ENCODE peak calls at places on chromosomes 5 and 9, in six cellular contexts. C is AG04450, V is choroid plexus epithelial cell, U is A549, N is MM.1S, E is glutamatergic neuron. Z is an unnamed sample.

GRCh38 chr5:171149772-171150171 is 159.3 kb upstream of the TLX3 start:
- DNase-seq in N (peak; percentile 60), E (no peak), U (no peak), C (no peak), V (no peak), Z (no peak)

GRCh38 chr5:158380661-158381060 is 521.7 kb upstream of the CLINT1 start:
- DNase-seq in C (no peak), E (no peak), V (no peak), N (no peak), U (no peak), Z (no peak)

GRCh38 chr5:95821110-95822021 is 1.2 kb downstream of the GLRX start:
- DNase-seq in C (no peak), U (no peak), V (no peak), N (no peak), E (no peak), Z (no peak)

GRCh38 chr5:32794086-32794485 is 83.0 kb downstream of the NPR3 start:
- DNase-seq in U (no peak), N (no peak), E (no peak), C (no peak), V (peak; percentile 63), Z (peak; percentile 44)

GRCh38 chr5:173689171-173689676 is 72.8 kb upstream of the BOD1 start:
- DNase-seq in V (peak; percentile 52), C (no peak), E (no peak), N (no peak), U (peak; percentile 93), Z (no peak)

GRCh38 chr5:72597456-72597948 is 90.3 kb upstream of the ZNF366 start:
- DNase-seq in E (no peak), C (peak; percentile 68), V (peak; percentile 92), U (peak; percentile 6), N (no peak), Z (peak; percentile 94)

GRCh38 chr5:78961743-78962142 is 23.4 kb downstream of the ARSB start:
- DNase-seq in V (no peak), N (no peak), E (no peak), U (no peak), C (no peak), Z (no peak)

GRCh38 chr9:128416014-128416413 is 4.6 kb upstream of the CERCAM start:
- DNase-seq in N (no peak), C (no peak), U (no peak), E (no peak), V (no peak), Z (no peak)

GRCh38 chr9:134823623-134824022 is 57.0 kb upstream of the FCN2 start:
- DNase-seq in N (no peak), U (no peak), C (no peak), E (no peak), V (no peak), Z (no peak)

GRCh38 chr9:99056876-99057664 is 47.8 kb upstream of the TGFBR1 start:
- DNase-seq in E (no peak), C (no peak), N (peak; percentile 32), U (no peak), V (peak; percentile 90), Z (peak; percentile 89)

GRCh38 chr5:125412051-125412560 is 665.7 kb upstream of the ZNF608 start:
- DNase-seq in V (peak; percentile 46), U (no peak), C (no peak), N (peak; percentile 41), E (no peak), Z (peak; percentile 34)

GRCh38 chr5:79686799-79687198 is 2.8 kb upstream of the CMYA5 start:
- DNase-seq in N (no peak), V (no peak), U (no peak), E (no peak), C (no peak), Z (no peak)

GRCh38 chr9:98563997-98564396 is 144.7 kb downstream of the GABBR2 start:
- DNase-seq in E (no peak), V (no peak), U (no peak), C (no peak), N (no peak), Z (no peak)

GRCh38 chr9:28024616-28025147 is 451.4 kb upstream of the C9orf72 start:
- DNase-seq in V (no peak), U (no peak), C (no peak), E (no peak), N (no peak), Z (no peak)

GRCh38 chr5:83077662-83078261 is 415 bp downstream of the XRCC4 start:
- DNase-seq in C (no peak), N (peak; percentile 10), V (peak; percentile 33), E (peak; percentile 18), U (no peak), Z (peak; percentile 11)

GRCh38 chr5:154723740-154724505 is 31.3 kb upstream of the LARP1 start:
- DNase-seq in N (no peak), V (peak; percentile 85), C (peak; percentile 24), E (no peak), U (no peak), Z (peak; percentile 45)

GRCh38 chr9:108021311-108021710 is 531.7 kb upstream of the KLF4 start:
- DNase-seq in E (no peak), V (no peak), U (no peak), N (no peak), C (no peak), Z (no peak)

GRCh38 chr5:120062515-120062917 is 401.6 kb upstream of the PRR16 start:
- DNase-seq in C (no peak), E (no peak), V (peak; percentile 46), N (no peak), U (no peak), Z (peak; percentile 45)

GRCh38 chr9:112858625-112859147 is 32.0 kb downstream of the SLC46A2 start:
- DNase-seq in N (no peak), U (no peak), C (no peak), V (no peak), E (no peak), Z (no peak)

GRCh38 chr9:113499876-113500497 is 36.5 kb downstream of the RGS3 start:
- DNase-seq in U (no peak), C (no peak), N (no peak), E (no peak), V (no peak), Z (no peak)

GRCh38 chr5:146306838-146307237 is 31.8 kb upstream of the POU4F3 start:
- DNase-seq in N (no peak), C (no peak), V (no peak), U (no peak), E (no peak), Z (no peak)

GRCh38 chr9:14057347-14058077 is 256.4 kb downstream of the NFIB start:
- DNase-seq in U (no peak), C (no peak), E (no peak), N (no peak), V (no peak), Z (no peak)

GRCh38 chr9:79610019-79610760 is 38.4 kb downstream of the TLE4 start:
- DNase-seq in E (no peak), N (no peak), C (no peak), U (no peak), V (no peak), Z (peak; percentile 4)

GRCh38 chr5:109006129-109006528 is 258.4 kb downstream of the FER start:
- DNase-seq in N (no peak), U (no peak), E (no peak), C (no peak), V (no peak), Z (no peak)

GRCh38 chr9:76401580-76402354 is 7.5 kb upstream of the RFK start:
- DNase-seq in E (no peak), N (no peak), V (no peak), C (no peak), U (no peak), Z (peak; percentile 13)

GRCh38 chr5:89769975-89770374 is 639.6 kb downstream of the CETN3 start:
- DNase-seq in N (no peak), E (no peak), C (peak; percentile 2), V (peak; percentile 67), U (no peak), Z (peak; percentile 83)

GRCh38 chr5:137051165-137051564 is 448.0 kb downstream of the SPOCK1 start:
- DNase-seq in E (no peak), U (no peak), C (no peak), V (no peak), N (no peak), Z (no peak)
- TF ChIP-seq CTCF in E (no peak), U (no peak), C (peak; percentile 41), V (no peak), N (no peak), Z (no peak)

GRCh38 chr9:92636627-92637026 is 33.3 kb downstream of the IPPK start:
- DNase-seq in N (no peak), V (no peak), C (no peak), U (no peak), E (no peak), Z (no peak)
- TF ChIP-seq CTCF in N (no peak), V (peak; percentile 27), C (no peak), U (no peak), E (no peak), Z (peak; percentile 34)

GRCh38 chr9:122159925-122160246 is 178 bp downstream of the MORN5 start:
- DNase-seq in E (no peak), C (no peak), N (no peak), U (no peak), V (no peak), Z (no peak)

GRCh38 chr9:122162415-122162814 is 2.7 kb downstream of the MORN5 start:
- DNase-seq in E (no peak), V (no peak), U (no peak), C (no peak), N (no peak), Z (no peak)

GRCh38 chr9:122159026-122159924 is at the start of the genes MORN5 and NDUFA8:
- DNase-seq in E (peak; percentile 97), U (peak; percentile 98), N (peak; percentile 96), C (peak; percentile 92), V (peak; percentile 98), Z (peak; percentile 97)

GRCh38 chr9:122158202-122158601 is 1.4 kb downstream of the NDUFA8 start:
- DNase-seq in N (peak; percentile 49), C (peak; percentile 16), E (peak; percentile 42), U (peak; percentile 76), V (peak; percentile 73), Z (peak; percentile 58)
- TF ChIP-seq CTCF in N (peak; percentile 57), C (peak; percentile 65), E (peak; percentile 65), U (peak; percentile 22), V (peak; percentile 76), Z (peak; percentile 79)

GRCh38 chr5:39767906-39768305 is 343.1 kb upstream of the DAB2 start:
- DNase-seq in C (no peak), N (no peak), U (no peak), E (no peak), V (no peak), Z (peak; percentile 66)

GRCh38 chr5:39761199-39761580 is 336.4 kb upstream of the DAB2 start:
- DNase-seq in C (no peak), U (no peak), E (no peak), N (no peak), V (no peak), Z (no peak)

GRCh38 chr5:39762761-39763160 is 338.0 kb upstream of the DAB2 start:
- DNase-seq in U (no peak), V (no peak), C (no peak), E (no peak), N (no peak), Z (no peak)

GRCh38 chr5:39760385-39761198 is 335.8 kb upstream of the DAB2 start:
- DNase-seq in E (no peak), U (no peak), N (no peak), C (peak; percentile 80), V (peak; percentile 99), Z (peak; percentile 96)

GRCh38 chr5:39765381-39765780 is 340.6 kb upstream of the DAB2 start:
- DNase-seq in E (no peak), N (no peak), V (peak; percentile 73), C (no peak), U (no peak), Z (no peak)
- TF ChIP-seq CTCF in E (no peak), N (no peak), V (no peak), C (no peak), U (no peak), Z (no peak)